ENCODE peak calls at places on chromosome 7, in five cellular contexts. R is transverse colon, F is H54, B is heart left ventricle, Q is GM12892. J is an unnamed sample.
A peak's percentile ranks its signal among the peaks of the same experiment; 100 is the strongest.

GRCh38 chr7:103833401-103833800 is 156.1 kb downstream of the RELN start:
- DNase-seq in Q (no peak), F (no peak), B (no peak), R (no peak), J (no peak)

GRCh38 chr7:156818133-156818532 is 74.8 kb downstream of the LMBR1 start:
- DNase-seq in R (no peak), B (no peak), F (no peak), Q (no peak), J (no peak)

GRCh38 chr7:124250297-124251034 is 217.6 kb upstream of the TMEM229A start:
- DNase-seq in Q (no peak), B (no peak), R (no peak), F (no peak), J (no peak)

GRCh38 chr7:29343379-29343778 is 148.8 kb downstream of the CHN2 start:
- DNase-seq in B (no peak), Q (no peak), F (no peak), R (no peak), J (no peak)

GRCh38 chr7:80098795-80099194 is 35.8 kb upstream of the GNAI1 start:
- DNase-seq in B (no peak), Q (no peak), F (no peak), R (no peak), J (no peak)

GRCh38 chr7:54839538-54840213 is 80.7 kb upstream of the SEC61G start:
- DNase-seq in R (peak; percentile 35), Q (no peak), B (peak; percentile 86), F (peak; percentile 92), J (peak; percentile 76)

GRCh38 chr7:77791956-77792355 is 6.3 kb downstream of the TMEM60 start:
- DNase-seq in B (no peak), Q (no peak), F (no peak), R (no peak), J (no peak)

GRCh38 chr7:143172354-143172753 is 10.9 kb upstream of the TAS2R39 start:
- DNase-seq in F (no peak), R (peak; percentile 66), B (no peak), Q (no peak), J (peak; percentile 50)

GRCh38 chr7:25392571-25393338 is 164.5 kb upstream of the NPVF start:
- DNase-seq in B (no peak), R (no peak), F (no peak), Q (no peak), J (no peak)

GRCh38 chr7:108136191-108136581 is 6.0 kb upstream of the LAMB4 start:
- DNase-seq in F (no peak), B (no peak), R (no peak), Q (no peak), J (no peak)

GRCh38 chr7:95501261-95501816 is 15.6 kb downstream of the ASB4 start:
- DNase-seq in R (no peak), B (no peak), Q (no peak), F (no peak), J (no peak)

GRCh38 chr7:142455392-142455791 is 197.5 kb upstream of the PRSS58 start:
- DNase-seq in B (no peak), Q (no peak), R (no peak), F (no peak), J (no peak)

GRCh38 chr7:127504715-127505114 is 80.7 kb downstream of the GCC1 start:
- DNase-seq in B (peak; percentile 20), F (no peak), R (peak; percentile 12), Q (no peak), J (no peak)

GRCh38 chr7:1611708-1612241 is 41.9 kb upstream of the PSMG3 start:
- DNase-seq in B (no peak), F (peak; percentile 100), Q (no peak), R (no peak), J (no peak)

GRCh38 chr7:84857336-84857735 is 329.5 kb downstream of the SEMA3D start:
- DNase-seq in B (no peak), F (no peak), Q (no peak), R (no peak), J (no peak)

GRCh38 chr7:17774248-17774647 is 166.0 kb downstream of the SNX13 start:
- DNase-seq in F (peak; percentile 44), Q (no peak), R (no peak), B (peak; percentile 34), J (no peak)

GRCh38 chr7:117993377-117994003 is 120.2 kb upstream of the CTTNBP2 start:
- DNase-seq in Q (no peak), F (peak; percentile 9), R (peak; percentile 14), B (no peak), J (no peak)

GRCh38 chr7:112160130-112160770 is 45.9 kb downstream of the DOCK4 start:
- DNase-seq in R (no peak), F (no peak), B (no peak), Q (no peak), J (no peak)

GRCh38 chr7:3187378-3188040 is 113.5 kb upstream of the SDK1 start:
- DNase-seq in R (no peak), B (no peak), F (no peak), Q (no peak), J (no peak)

GRCh38 chr7:106112972-106113421 is 885 bp upstream of the SYPL1 start:
- DNase-seq in R (no peak), B (no peak), F (no peak), Q (no peak), J (no peak)

GRCh38 chr7:106111671-106112117 is 418 bp downstream of the SYPL1 start:
- DNase-seq in Q (peak; percentile 23), R (peak; percentile 79), B (peak; percentile 79), F (peak; percentile 51), J (peak; percentile 83)

GRCh38 chr7:106110238-106110560 is 1.9 kb downstream of the SYPL1 start:
- DNase-seq in R (no peak), F (no peak), B (no peak), Q (no peak), J (no peak)

GRCh38 chr7:106110885-106111670 is 1.0 kb downstream of the SYPL1 start:
- DNase-seq in B (no peak), Q (no peak), F (no peak), R (no peak), J (no peak)

GRCh38 chr7:106112118-106112971 is at the start of gene SYPL1:
- DNase-seq in B (peak; percentile 96), F (peak; percentile 84), Q (peak; percentile 74), R (peak; percentile 96), J (peak; percentile 92)
- TF ChIP-seq POLR2A in B (no peak), F (peak; percentile 87), Q (no peak), R (peak; percentile 69), J (peak; percentile 76)

DNA sequence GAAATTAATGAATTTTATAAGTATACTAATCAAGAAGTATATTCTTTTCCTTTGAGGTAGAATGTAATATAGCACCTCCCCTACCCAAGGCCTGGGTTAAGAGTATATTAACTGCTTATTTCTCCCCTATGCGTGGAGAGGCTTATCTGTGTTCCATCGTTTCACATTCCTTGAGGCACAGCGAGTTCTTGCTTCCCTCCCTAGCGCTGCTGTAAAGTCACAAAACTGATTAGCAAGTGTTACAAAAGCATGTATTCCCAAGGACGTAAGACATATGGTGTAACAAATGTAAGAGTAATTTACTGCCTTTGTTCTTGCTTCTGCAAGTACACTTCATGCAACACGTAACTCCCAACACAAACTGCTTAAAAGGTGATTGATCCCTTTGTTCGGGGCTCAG is 1.2 kb upstream of the CYP51A1 start:
- DNase-seq in Q (no peak), B (no peak), R (no peak), F (no peak), J (no peak)
- TF ChIP-seq POLR2A in Q (no peak), B (no peak), R (no peak), F (no peak), J (no peak)

DNA sequence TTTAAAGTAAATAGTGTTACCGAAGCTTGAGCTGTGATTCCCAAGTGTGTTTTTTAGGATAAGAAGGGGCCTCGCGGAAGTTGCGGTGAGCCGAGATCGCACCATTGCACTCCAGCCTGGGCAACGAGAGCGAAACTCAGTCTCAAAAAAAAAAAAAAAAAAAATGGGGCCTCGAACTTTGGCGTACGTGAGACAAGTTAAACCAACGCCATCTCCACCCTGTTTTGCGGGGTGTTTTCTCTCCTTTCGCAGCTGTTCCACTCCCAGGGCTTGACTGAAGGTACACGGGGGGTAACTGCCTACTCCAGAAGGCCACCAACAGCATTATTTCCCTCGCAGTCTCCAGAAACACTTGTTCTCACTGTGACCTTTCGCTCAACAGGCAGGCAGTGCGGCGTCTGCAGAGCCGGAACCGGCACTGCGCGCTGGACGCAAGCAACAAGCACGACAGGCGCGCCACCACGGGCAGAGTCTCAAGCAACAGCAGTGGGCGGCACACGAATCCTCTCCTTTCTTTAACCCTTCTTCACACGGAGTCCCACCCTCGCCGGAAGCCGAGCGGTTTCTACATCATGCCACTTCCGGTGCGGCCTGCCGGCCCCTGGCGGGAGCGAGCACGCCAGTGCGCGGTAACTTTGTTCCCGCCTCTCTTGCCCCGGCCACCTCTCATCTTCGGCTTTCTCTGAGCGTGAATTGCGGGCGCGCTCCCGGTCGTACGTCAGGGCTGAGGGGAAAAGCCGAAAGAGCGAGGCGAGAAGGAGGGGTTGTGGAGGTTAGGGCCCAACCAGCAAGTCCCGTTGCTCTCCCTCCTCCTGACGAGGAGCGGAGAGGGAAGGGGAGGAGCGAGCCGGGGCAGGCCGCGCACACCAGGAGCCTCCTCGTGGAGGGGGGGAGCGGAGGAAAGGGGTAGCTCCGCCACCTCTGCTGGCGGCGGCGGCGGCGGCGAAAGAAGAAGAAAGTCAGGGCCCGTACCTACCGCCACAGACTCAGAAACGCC is 826 bp upstream of the CDK13 start:
- DNase-seq in B (peak; percentile 99), Q (peak; percentile 82), R (peak; percentile 98), F (peak; percentile 100), J (peak; percentile 99)
- TF ChIP-seq POLR2A in B (peak; percentile 72), Q (peak; percentile 97), R (peak; percentile 95), F (peak; percentile 99), J (peak; percentile 96)

GRCh38 chr7:16398211-16399017 is 22.9 kb downstream of the CRPPA start:
- DNase-seq in Q (no peak), F (no peak), B (no peak), R (no peak), J (no peak)

GRCh38 chr7:16400896-16401275 is 20.5 kb downstream of the CRPPA start:
- DNase-seq in R (no peak), B (no peak), Q (no peak), F (no peak), J (no peak)

GRCh38 chr7:16402084-16402483 is 19.3 kb downstream of the CRPPA start:
- DNase-seq in Q (no peak), F (no peak), R (no peak), B (no peak), J (no peak)

GRCh38 chr7:16399265-16399801 is 22.0 kb downstream of the CRPPA start:
- DNase-seq in F (no peak), Q (no peak), B (no peak), R (no peak), J (no peak)

DNA sequence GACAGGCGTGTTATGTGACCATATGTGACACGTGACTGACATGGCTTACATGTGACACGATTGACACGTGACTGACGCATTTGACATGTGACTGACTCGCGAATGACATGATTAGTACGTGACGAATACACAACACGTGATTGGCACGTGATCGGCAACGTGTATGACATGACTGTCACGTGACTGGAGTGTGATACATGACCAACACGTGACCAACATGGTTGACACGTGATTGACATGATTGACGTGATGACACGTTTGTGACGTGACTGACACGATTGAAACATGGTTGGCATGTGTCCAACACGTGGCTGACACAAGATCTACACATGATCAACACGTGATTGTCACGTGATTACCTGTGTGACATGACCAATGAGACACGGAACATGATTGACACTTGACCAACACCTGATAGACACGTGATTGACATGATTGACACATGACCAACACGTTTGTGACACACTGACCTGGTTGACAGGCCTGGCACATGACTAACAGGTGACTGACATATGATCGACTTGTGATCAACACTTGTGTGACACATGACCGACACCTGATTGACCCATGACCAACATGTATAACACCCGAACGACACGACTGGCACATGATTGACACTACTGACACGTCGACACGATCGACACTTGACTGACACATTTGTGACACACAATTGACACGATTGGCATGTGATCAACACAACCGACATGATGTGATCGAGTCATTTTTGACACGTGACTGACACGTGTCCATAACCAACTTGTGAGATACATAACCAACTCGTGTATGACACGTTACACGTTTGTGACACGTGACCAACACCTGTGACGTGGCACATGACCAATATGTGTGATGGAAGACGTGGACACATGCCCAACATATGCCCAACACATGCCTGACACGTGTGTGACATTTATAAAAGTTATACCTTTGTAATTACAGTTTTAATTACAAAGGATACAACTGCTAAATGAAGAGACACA is 21.1 kb downstream of the CRPPA start:
- DNase-seq in R (no peak), Q (no peak), B (no peak), F (no peak), J (no peak)
- TF ChIP-seq POLR2A in R (no peak), Q (no peak), B (no peak), F (no peak), J (no peak)